ENCODE peak calls at places on chromosomes 11 and 22, in eight cellular contexts. I is retinal pigment epithelial cell, U is left lung, T is mucosa of descending colon, L is WERI-Rb-1, V is PC-3, N is adipocyte, G is A549. B is an unnamed sample.

GRCh38 chr22:46439576-46440465 is 97.6 kb downstream of the CELSR1 start:
- DNase-seq in L (no peak), U (peak; percentile 61), I (no peak), V (no peak), G (no peak), N (no peak), T (no peak), B (no peak)

GRCh38 chr11:34721646-34722045 is 100.8 kb downstream of the EHF start:
- DNase-seq in G (no peak), T (no peak), L (no peak), U (no peak), I (no peak), N (peak; percentile 4), V (peak; percentile 2), B (no peak)

GRCh38 chr11:129373489-129373953 is 2.1 kb upstream of the BARX2 start:
- DNase-seq in U (no peak), I (no peak), L (no peak), G (no peak), T (no peak), N (peak; percentile 15), V (no peak), B (no peak)

GRCh38 chr22:49432211-49432905 is 395.3 kb downstream of the BRD1 start:
- DNase-seq in T (no peak), G (no peak), L (no peak), I (no peak), U (no peak), N (no peak), V (no peak), B (no peak)

GRCh38 chr11:45663486-45664375 is 1.7 kb downstream of the CHST1 start:
- DNase-seq in I (no peak), N (peak; percentile 11), G (no peak), V (peak; percentile 3), L (no peak), U (no peak), T (no peak), B (no peak)

GRCh38 chr22:44392446-44392921 is 79.7 kb upstream of the SHISAL1 start:
- DNase-seq in T (no peak), L (peak; percentile 4), N (no peak), U (peak; percentile 50), I (no peak), V (peak; percentile 69), G (no peak), B (no peak)

GRCh38 chr22:33828302-33828701 is 92.0 kb downstream of the LARGE1 start:
- DNase-seq in I (no peak), V (no peak), N (no peak), T (no peak), L (no peak), U (no peak), G (no peak), B (no peak)

GRCh38 chr11:104091281-104092071 is 55.0 kb downstream of the DDI1 start:
- DNase-seq in V (no peak), T (no peak), L (no peak), U (no peak), I (peak; percentile 29), G (no peak), N (peak; percentile 4), B (no peak)

GRCh38 chr11:17350455-17351170 is 987 bp upstream of the NCR3LG1 start:
- DNase-seq in I (no peak), V (no peak), N (peak; percentile 9), G (no peak), L (no peak), T (no peak), U (no peak), B (no peak)

GRCh38 chr11:16194566-16194965 is 161.8 kb downstream of the SOX6 start:
- DNase-seq in N (peak; percentile 19), V (no peak), U (no peak), T (no peak), G (no peak), I (no peak), L (no peak), B (no peak)

GRCh38 chr11:123653997-123654565 is 343 bp downstream of the SCN3B start:
- DNase-seq in L (no peak), U (peak; percentile 86), V (peak; percentile 16), T (peak; percentile 38), N (peak; percentile 77), I (no peak), G (peak; percentile 35), B (peak; percentile 25)

GRCh38 chr11:47946682-47947575 is 33.4 kb upstream of the PTPRJ start:
- DNase-seq in N (peak; percentile 95), U (peak; percentile 87), L (no peak), V (peak; percentile 98), G (peak; percentile 98), I (peak; percentile 86), T (peak; percentile 69), B (peak; percentile 73)

GRCh38 chr11:65918211-65919150 is at the start of gene C11orf68:
- DNase-seq in N (no peak), U (no peak), L (peak; percentile 35), I (no peak), G (no peak), V (peak; percentile 50), T (no peak), B (no peak)

GRCh38 chr22:29315286-29316195 is at the start of gene RASL10A:
- DNase-seq in G (no peak), U (peak; percentile 77), N (peak; percentile 46), V (no peak), I (no peak), L (peak; percentile 41), T (no peak), B (no peak)
- H3K4me3 ChIP-seq in G (peak within 1 kb of the TSS; percentile 42), U (peak within 1 kb of the TSS; percentile 26), N (no peak within 1 kb of the TSS), V (peak within 1 kb of the TSS; percentile 51), I (no peak within 1 kb of the TSS), L (peak within 1 kb of the TSS; percentile 51), T (no peak within 1 kb of the TSS), B (peak within 1 kb of the TSS; percentile 45)

DNA sequence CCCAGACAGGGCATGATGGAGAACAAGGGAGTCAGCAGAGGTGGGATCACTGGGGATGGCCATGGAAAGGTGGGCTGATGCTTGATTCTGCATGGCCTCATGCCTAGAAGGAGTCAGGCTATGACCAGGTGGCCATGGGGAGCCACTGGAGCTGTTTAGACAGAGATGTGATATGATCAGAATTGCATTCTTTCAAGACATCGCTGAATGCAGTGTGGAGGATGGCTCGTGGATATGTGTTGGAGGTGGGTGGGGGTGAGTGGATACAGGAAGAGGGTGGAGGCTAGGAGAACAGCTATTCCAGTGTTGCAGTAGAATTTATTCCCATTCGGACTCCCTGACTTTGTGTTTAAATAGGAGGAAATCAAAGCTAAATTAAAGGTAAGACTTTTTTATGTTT is 841.1 kb downstream of the NTM start:
- DNase-seq in L (no peak), I (no peak), T (no peak), V (no peak), G (no peak), U (no peak), N (no peak), B (no peak)
- H3K4me3 ChIP-seq in L (no peak overlapping the region), I (no peak overlapping the region), T (no peak overlapping the region), V (no peak overlapping the region), G (no peak overlapping the region), U (no peak overlapping the region), N (no peak overlapping the region), B (no peak overlapping the region)

DNA sequence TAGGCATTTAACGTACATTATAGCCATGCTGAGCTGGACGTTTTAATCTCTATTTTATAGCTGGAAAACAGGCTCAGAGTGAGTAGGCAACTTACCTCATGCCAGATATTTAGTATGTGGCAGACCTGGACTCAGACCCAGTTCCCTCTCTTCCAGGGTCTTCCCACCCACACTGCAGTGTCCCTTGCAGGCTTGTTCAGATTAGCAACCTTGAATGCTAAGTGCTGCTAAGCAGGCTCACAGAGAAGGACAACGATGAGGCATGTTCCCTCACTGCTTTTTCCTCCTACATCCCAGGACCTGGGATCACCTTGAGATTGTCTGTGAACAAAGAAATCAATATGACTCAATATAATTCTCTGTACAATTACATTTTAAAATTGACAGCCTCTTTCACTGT is 65.6 kb downstream of the NCAM1 start:
- DNase-seq in G (no peak), I (no peak), N (no peak), V (no peak), L (no peak), U (no peak), T (no peak), B (no peak)
- H3K4me3 ChIP-seq in G (no peak overlapping the region), I (no peak overlapping the region), N (no peak overlapping the region), V (no peak overlapping the region), L (no peak overlapping the region), U (no peak overlapping the region), T (no peak overlapping the region), B (no peak overlapping the region)

GRCh38 chr11:82999232-82999631 is 72.5 kb downstream of the RAB30 start:
- DNase-seq in U (no peak), G (no peak), I (no peak), L (no peak), T (no peak), N (no peak), V (no peak), B (no peak)

GRCh38 chr11:82998697-82999096 is 73.0 kb downstream of the RAB30 start:
- DNase-seq in N (no peak), T (no peak), U (no peak), L (no peak), G (no peak), I (no peak), V (no peak), B (no peak)

GRCh38 chr11:82995754-82996398 is 75.8 kb downstream of the RAB30 start:
- DNase-seq in T (no peak), V (no peak), I (no peak), U (no peak), N (peak; percentile 92), G (no peak), L (no peak), B (no peak)

GRCh38 chr11:82995276-82995675 is 76.4 kb downstream of the RAB30 start:
- DNase-seq in N (peak; percentile 63), G (no peak), L (no peak), V (no peak), T (no peak), I (no peak), U (no peak), B (no peak)

GRCh38 chr11:82996966-82997606 is 74.6 kb downstream of the RAB30 start:
- DNase-seq in U (no peak), V (peak; percentile 83), T (peak; percentile 75), L (no peak), N (no peak), G (no peak), I (no peak), B (peak; percentile 80)
- H3K4me3 ChIP-seq in U (no peak overlapping the region), V (peak overlapping the region; percentile 20), T (no peak overlapping the region), L (no peak overlapping the region), N (no peak overlapping the region), G (no peak overlapping the region), I (no peak overlapping the region), B (peak overlapping the region; percentile 11)

DNA sequence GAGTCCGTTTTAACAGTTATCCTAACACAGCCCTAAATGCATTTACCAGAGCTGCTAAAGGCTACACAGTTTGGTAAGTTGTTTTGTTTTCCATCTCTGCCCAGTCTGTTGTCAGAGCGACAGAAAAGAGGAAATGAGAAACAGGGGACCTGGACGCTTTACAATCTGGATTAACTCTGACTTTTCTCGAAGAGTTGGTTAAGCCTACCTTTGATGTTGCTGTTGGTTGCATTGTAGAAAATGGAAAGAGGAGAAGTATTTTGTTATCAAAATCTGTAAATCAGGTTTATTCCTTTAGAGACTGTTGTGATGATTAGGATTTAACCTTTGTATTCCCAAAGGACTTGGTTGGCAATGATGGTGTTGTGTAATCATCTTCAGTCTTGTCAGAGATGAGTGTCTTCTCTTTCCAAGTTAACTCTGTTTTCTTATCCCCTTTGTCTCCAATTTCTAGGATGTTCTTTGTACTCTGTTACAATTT is 471 bp downstream of the ANGPTL5 start:
- DNase-seq in I (no peak), L (no peak), T (no peak), V (peak; percentile 52), G (peak; percentile 22), N (peak; percentile 78), U (no peak), B (no peak)
- H3K4me3 ChIP-seq in I (peak overlapping the region; percentile 82), L (peak overlapping the region; percentile 70), T (no peak overlapping the region), V (peak overlapping the region; percentile 78), G (peak overlapping the region; percentile 49), N (peak overlapping the region; percentile 86), U (peak overlapping the region; percentile 65), B (peak overlapping the region; percentile 61)

GRCh38 chr22:39473856-39474255 is 17.0 kb downstream of the MGAT3 start:
- DNase-seq in U (no peak), L (no peak), T (no peak), V (no peak), I (no peak), N (no peak), G (no peak), B (no peak)
- H3K4me3 ChIP-seq in U (no peak overlapping the region), L (no peak overlapping the region), T (no peak overlapping the region), V (no peak overlapping the region), I (no peak overlapping the region), N (no peak overlapping the region), G (no peak overlapping the region), B (no peak overlapping the region)

B was measured in transverse colon.